ENCODE peak calls at places on chromosomes 12 and 14, in five cellular contexts. W, L, V, R and S are unnamed samples.

GRCh38 chr12:68959457-68960161 is 26.6 kb upstream of the CPM start:
- DNase-seq in V (no peak), R (no peak), L (no peak), W (no peak), S (no peak)

GRCh38 chr12:81077329-81077685 is 572 bp upstream of the ACSS3 start:
- DNase-seq in L (no peak), W (peak; percentile 43), V (no peak), R (no peak), S (peak; percentile 53)

GRCh38 chr14:46433381-46433780 is 218.2 kb downstream of the RPL10L start:
- DNase-seq in W (no peak), L (no peak), R (no peak), V (no peak), S (no peak)

GRCh38 chr14:61950340-61950739 is 188.1 kb downstream of the SNAPC1 start:
- DNase-seq in W (no peak), R (no peak), V (peak; percentile 85), L (no peak), S (no peak)

GRCh38 chr14:23147676-23148075 is 28.6 kb upstream of the CEBPE start:
- DNase-seq in V (no peak), W (peak; percentile 31), R (no peak), L (no peak), S (no peak)

GRCh38 chr14:35402323-35403084 is 2.0 kb downstream of the NFKBIA start:
- DNase-seq in L (no peak), W (no peak), V (no peak), R (no peak), S (peak; percentile 66)

GRCh38 chr12:115472852-115473251 is 788.9 kb upstream of the TBX3 start:
- DNase-seq in W (no peak), L (no peak), V (no peak), R (no peak), S (no peak)

GRCh38 chr12:95838125-95838524 is 20.6 kb upstream of the SNRPF start:
- DNase-seq in W (peak; percentile 58), R (no peak), L (no peak), V (no peak), S (no peak)

GRCh38 chr14:22918519-22918808 is 485 bp downstream of the RBM23 start:
- DNase-seq in R (no peak), L (no peak), V (no peak), W (no peak), S (no peak)

GRCh38 chr12:122471324-122472226 is 29.2 kb downstream of the ZCCHC8 start:
- DNase-seq in L (no peak), R (no peak), W (peak; percentile 83), V (no peak), S (no peak)

GRCh38 chr14:92704036-92704804 is 44.2 kb downstream of the LGMN start:
- DNase-seq in W (no peak), R (no peak), L (no peak), V (no peak), S (peak; percentile 66)

GRCh38 chr12:131620520-131620919 is 90.4 kb upstream of the SFSWAP start:
- DNase-seq in V (no peak), W (no peak), R (no peak), L (no peak), S (no peak)

GRCh38 chr14:95269493-95269892 is 50.2 kb downstream of the CLMN start:
- DNase-seq in R (no peak), L (no peak), W (no peak), V (no peak), S (no peak)

GRCh38 chr12:95717336-95717928 is 73.1 kb downstream of the NTN4 start:
- DNase-seq in W (no peak), R (no peak), V (no peak), L (no peak), S (no peak)

GRCh38 chr14:69056389-69056788 is 77.3 kb upstream of the ACTN1 start:
- DNase-seq in L (no peak), V (peak; percentile 69), W (peak; percentile 46), R (no peak), S (no peak)

GRCh38 chr12:68113644-68114043 is 45.9 kb downstream of the IFNG start:
- DNase-seq in W (no peak), L (no peak), R (no peak), V (peak; percentile 46), S (no peak)